ENCODE peak calls at places on chromosome 7, in seven cellular contexts. One of them, this sample, is unnamed.

GRCh38 chr7:90119178-90119971 is 34.9 kb upstream of the STEAP1 start:
- DNase-seq in posterior cingulate gyrus: peak; percentile 44
- DNase-seq in activated CD4-positive, alpha-beta T cell treated with anti-CD3 and anti-CD28 coated beads for 48 hours: peak; percentile 41
- DNase-seq in putamen: peak; percentile 77
- DNase-seq in mucosa of descending colon: peak; percentile 3
- DNase-seq in naive thymus-derived CD8-positive, alpha-beta T cell: peak; percentile 3
- DNase-seq in mesendoderm: peak; percentile 41
- DNase-seq in this sample: no peak

GRCh38 chr7:158274996-158275395 is 312.6 kb downstream of the PTPRN2 start:
- DNase-seq in putamen: no peak
- DNase-seq in activated CD4-positive, alpha-beta T cell treated with anti-CD3 and anti-CD28 coated beads for 48 hours: no peak
- DNase-seq in mucosa of descending colon: no peak
- DNase-seq in mesendoderm: no peak
- DNase-seq in naive thymus-derived CD8-positive, alpha-beta T cell: no peak
- DNase-seq in posterior cingulate gyrus: no peak
- DNase-seq in this sample: no peak

GRCh38 chr7:131105803-131106680 is 221.6 kb upstream of the MKLN1 start:
- DNase-seq in naive thymus-derived CD8-positive, alpha-beta T cell: peak; percentile 90
- DNase-seq in posterior cingulate gyrus: peak; percentile 89
- DNase-seq in mucosa of descending colon: peak; percentile 83
- DNase-seq in mesendoderm: peak; percentile 74
- DNase-seq in activated CD4-positive, alpha-beta T cell treated with anti-CD3 and anti-CD28 coated beads for 48 hours: peak; percentile 80
- DNase-seq in putamen: peak; percentile 85
- DNase-seq in this sample: peak; percentile 70

GRCh38 chr7:66187894-66188293 is 17.2 kb upstream of the TPST1 start:
- DNase-seq in naive thymus-derived CD8-positive, alpha-beta T cell: no peak
- DNase-seq in putamen: no peak
- DNase-seq in activated CD4-positive, alpha-beta T cell treated with anti-CD3 and anti-CD28 coated beads for 48 hours: no peak
- DNase-seq in posterior cingulate gyrus: no peak
- DNase-seq in mesendoderm: no peak
- DNase-seq in mucosa of descending colon: peak; percentile 20
- DNase-seq in this sample: no peak

GRCh38 chr7:105141068-105141467 is 127.1 kb downstream of the KMT2E start:
- DNase-seq in posterior cingulate gyrus: no peak
- DNase-seq in putamen: peak; percentile 30
- DNase-seq in mucosa of descending colon: no peak
- DNase-seq in mesendoderm: peak; percentile 66
- DNase-seq in naive thymus-derived CD8-positive, alpha-beta T cell: no peak
- DNase-seq in activated CD4-positive, alpha-beta T cell treated with anti-CD3 and anti-CD28 coated beads for 48 hours: no peak
- DNase-seq in this sample: no peak

GRCh38 chr7:88309845-88310244 is 3.2 kb upstream of the STEAP4 start:
- DNase-seq in mesendoderm: no peak
- DNase-seq in naive thymus-derived CD8-positive, alpha-beta T cell: no peak
- DNase-seq in mucosa of descending colon: no peak
- DNase-seq in activated CD4-positive, alpha-beta T cell treated with anti-CD3 and anti-CD28 coated beads for 48 hours: no peak
- DNase-seq in putamen: no peak
- DNase-seq in posterior cingulate gyrus: no peak
- DNase-seq in this sample: no peak

GRCh38 chr7:122380993-122381392 is 76.4 kb upstream of the FEZF1 start:
- DNase-seq in mesendoderm: no peak
- DNase-seq in putamen: no peak
- DNase-seq in naive thymus-derived CD8-positive, alpha-beta T cell: no peak
- DNase-seq in mucosa of descending colon: no peak
- DNase-seq in posterior cingulate gyrus: no peak
- DNase-seq in activated CD4-positive, alpha-beta T cell treated with anti-CD3 and anti-CD28 coated beads for 48 hours: no peak
- DNase-seq in this sample: no peak

GRCh38 chr7:20235303-20235702 is 18.1 kb upstream of the MACC1 start:
- DNase-seq in naive thymus-derived CD8-positive, alpha-beta T cell: no peak
- DNase-seq in posterior cingulate gyrus: no peak
- DNase-seq in mesendoderm: no peak
- DNase-seq in mucosa of descending colon: no peak
- DNase-seq in putamen: no peak
- DNase-seq in activated CD4-positive, alpha-beta T cell treated with anti-CD3 and anti-CD28 coated beads for 48 hours: no peak
- DNase-seq in this sample: no peak

GRCh38 chr7:150685219-150686029 is at the start of gene GIMAP2:
- DNase-seq in mucosa of descending colon: peak; percentile 49
- DNase-seq in posterior cingulate gyrus: no peak
- DNase-seq in mesendoderm: no peak
- DNase-seq in activated CD4-positive, alpha-beta T cell treated with anti-CD3 and anti-CD28 coated beads for 48 hours: peak; percentile 34
- DNase-seq in putamen: peak; percentile 40
- DNase-seq in naive thymus-derived CD8-positive, alpha-beta T cell: no peak
- DNase-seq in this sample: peak; percentile 64